ENCODE peak calls at places on chromosomes 6 and 20, in four cellular contexts. U, I, V and E are unnamed samples.

GRCh38 chr6:137866200-137866913 is 702 bp upstream of the TNFAIP3 start:
- DNase-seq in U (peak; percentile 89), I (no peak), V (no peak), E (peak; percentile 43)

GRCh38 chr6:139152088-139152891 is 17.4 kb downstream of the HECA start:
- DNase-seq in U (no peak), I (no peak), V (no peak), E (no peak)

GRCh38 chr20:56391596-56392281 is at the start of gene AURKA:
- DNase-seq in U (no peak), I (peak; percentile 24), V (no peak), E (no peak)

GRCh38 chr6:22147983-22148797 is 148.6 kb downstream of the PRL start:
- DNase-seq in U (no peak), I (peak; percentile 78), V (no peak), E (no peak)

GRCh38 chr20:38138086-38138777 is 26.8 kb downstream of the TGM2 start:
- DNase-seq in U (no peak), I (no peak), V (no peak), E (peak; percentile 5)

GRCh38 chr6:133333852-133334251 is 92.7 kb downstream of the EYA4 start:
- DNase-seq in U (no peak), I (no peak), V (no peak), E (no peak)

GRCh38 chr6:36676142-36677058 is 2.1 kb upstream of the CDKN1A start:
- DNase-seq in U (no peak), I (peak; percentile 81), V (no peak), E (no peak)

GRCh38 chr20:50003253-50003656 is 20.5 kb downstream of the SNAI1 start:
- DNase-seq in U (no peak), I (no peak), V (no peak), E (no peak)

GRCh38 chr6:3825851-3826581 is 23.2 kb upstream of the FAM50B start:
- DNase-seq in U (no peak), I (peak; percentile 73), V (no peak), E (no peak)

GRCh38 chr20:14599613-14600012 is 262.2 kb upstream of the FLRT3 start:
- DNase-seq in U (no peak), I (no peak), V (no peak), E (no peak)

GRCh38 chr6:7639427-7639826 is 49.4 kb downstream of the SNRNP48 start:
- DNase-seq in U (no peak), I (no peak), V (no peak), E (no peak)

GRCh38 chr6:134097114-134097707 is 44.8 kb upstream of the SLC2A12 start:
- DNase-seq in U (peak; percentile 84), I (peak; percentile 69), V (peak; percentile 3), E (peak; percentile 65)

GRCh38 chr20:10131612-10132345 is 86.9 kb upstream of the SNAP25 start:
- DNase-seq in U (no peak), I (no peak), V (no peak), E (peak; percentile 24)

GRCh38 chr20:42752620-42753019 is 437.1 kb downstream of the PTPRT start:
- DNase-seq in U (no peak), I (no peak), V (no peak), E (no peak)

GRCh38 chr6:33761922-33762629 is 15.4 kb upstream of the IP6K3 start:
- DNase-seq in U (peak; percentile 84), I (peak; percentile 87), V (no peak), E (peak; percentile 66)

GRCh38 chr20:17685168-17685567 is 3.1 kb upstream of the RRBP1 start:
- DNase-seq in U (no peak), I (no peak), V (no peak), E (no peak)

GRCh38 chr6:54244430-54244829 is 63.8 kb upstream of the TINAG start:
- DNase-seq in U (no peak), I (peak; percentile 18), V (no peak), E (no peak)

GRCh38 chr6:37807656-37808055 is 11.9 kb upstream of the ZFAND3 start:
- DNase-seq in U (no peak), I (no peak), V (no peak), E (no peak)

GRCh38 chr20:4135385-4136077 is 120.2 kb upstream of the RNF24 start:
- DNase-seq in U (peak; percentile 58), I (peak; percentile 99), V (no peak), E (no peak)

GRCh38 chr20:47296950-47297349 is 59.5 kb downstream of the ZMYND8 start:
- DNase-seq in U (peak; percentile 41), I (no peak), V (no peak), E (no peak)

GRCh38 chr20:35866446-35867202 is 87.7 kb downstream of the SCAND1 start:
- DNase-seq in U (no peak), I (no peak), V (no peak), E (no peak)

GRCh38 chr6:29847871-29848630 is 20.4 kb downstream of the HLA-G start:
- DNase-seq in U (peak; percentile 83), I (peak; percentile 54), V (peak; percentile 25), E (peak; percentile 91)

GRCh38 chr20:51313275-51313898 is 229.1 kb downstream of the NFATC2 start:
- DNase-seq in U (no peak), I (no peak), V (no peak), E (no peak)

GRCh38 chr6:11349880-11350279 is 117.4 kb upstream of the NEDD9 start:
- DNase-seq in U (no peak), I (no peak), V (no peak), E (no peak)

GRCh38 chr6:128513878-128514277 is 6.5 kb downstream of the PTPRK start:
- DNase-seq in U (no peak), I (no peak), V (no peak), E (no peak)

GRCh38 chr6:125943528-125944433 is 12.8 kb upstream of the HINT3 start:
- DNase-seq in U (peak; percentile 68), I (no peak), V (no peak), E (no peak)
- TF ChIP-seq CTCF in U (no peak), I (no peak), V (no peak), E (no peak)

GRCh38 chr6:43836507-43836906 is 66.5 kb downstream of the VEGFA start:
- DNase-seq in U (peak; percentile 80), I (no peak), V (no peak), E (no peak)
- TF ChIP-seq ETV6 in U (no peak), I (no peak), V (no peak), E (no peak)

GRCh38 chr20:61304750-61305149 is 52.7 kb downstream of the CDH4 start:
- DNase-seq in U (no peak), I (no peak), V (no peak), E (no peak)
- TF ChIP-seq CTCF in U (no peak), I (no peak), V (no peak), E (no peak)

DNA sequence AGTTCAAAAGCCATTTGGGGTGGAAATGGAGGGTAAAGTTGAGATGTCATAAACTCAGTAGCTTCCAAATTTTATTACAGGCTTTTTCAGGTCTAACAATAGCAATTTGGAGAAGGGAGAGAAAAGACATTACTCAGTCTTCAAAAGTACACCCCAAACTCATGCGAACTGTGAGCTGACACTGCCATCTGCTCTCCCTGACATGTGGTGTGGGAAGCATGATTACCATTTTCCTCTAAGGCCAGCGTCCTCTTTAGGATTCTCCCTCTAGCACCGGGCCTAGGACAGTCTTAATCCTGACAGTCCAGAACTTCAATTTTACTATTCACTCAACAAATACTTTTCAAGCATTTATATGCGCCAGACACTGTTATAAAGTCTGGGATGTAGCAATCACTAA is 536.0 kb upstream of the JARID2 start:
- DNase-seq in U (no peak), I (no peak), V (no peak), E (no peak)
- TF ChIP-seq ETV6 in U (no peak), I (no peak), V (no peak), E (no peak)

GRCh38 chr6:161152904-161153662 is 120.8 kb downstream of the AGPAT4 start:
- DNase-seq in U (no peak), I (no peak), V (no peak), E (no peak)
- TF ChIP-seq CTCF in U (peak; percentile 56), I (peak; percentile 54), V (no peak), E (no peak)

GRCh38 chr6:118468682-118469465 is 79.2 kb upstream of the PLN start:
- DNase-seq in U (no peak), I (peak; percentile 90), V (no peak), E (no peak)
- TF ChIP-seq ETV6 in U (no peak), I (no peak), V (no peak), E (no peak)

DNA sequence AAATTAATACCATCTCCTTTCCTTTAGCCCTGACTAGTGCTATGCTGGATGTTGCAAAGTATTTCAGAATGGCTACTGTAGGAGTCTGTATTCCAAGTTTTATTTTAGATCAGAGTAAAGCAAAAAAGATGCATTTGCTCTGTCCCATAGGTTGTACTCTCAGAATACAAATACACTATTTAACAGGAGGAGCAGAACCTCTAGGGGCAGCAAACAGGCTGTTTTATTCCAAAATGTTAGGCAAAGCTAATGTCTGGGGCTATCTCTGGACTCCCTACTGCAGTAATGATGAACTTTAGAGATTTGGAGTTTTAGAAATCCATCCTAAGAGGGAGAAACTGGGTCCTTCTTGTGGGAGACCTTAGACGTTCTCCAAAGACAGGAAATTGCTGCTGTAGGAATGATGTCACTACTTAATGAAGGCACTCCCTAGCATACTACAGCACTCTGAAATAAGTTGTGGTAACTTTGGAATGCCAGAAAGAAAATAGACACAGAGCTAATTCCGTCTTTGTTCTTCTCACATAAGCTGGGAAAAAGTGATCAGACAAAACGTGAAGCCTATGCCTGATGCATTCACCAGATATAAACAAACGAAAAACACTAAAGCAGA is 392.4 kb upstream of the HS3ST5 start:
- DNase-seq in U (no peak), I (no peak), V (no peak), E (no peak)
- TF ChIP-seq CTCF in U (no peak), I (no peak), V (no peak), E (no peak)

GRCh38 chr20:44911264-44911921 is 1.5 kb downstream of the PABPC1L start:
- DNase-seq in U (peak; percentile 89), I (peak; percentile 96), V (no peak), E (peak; percentile 88)
- TF ChIP-seq ETV6 in U (no peak), I (no peak), V (no peak), E (no peak)